ENCODE peak calls at places on chromosomes 2 and 18, in four cellular contexts. One of them, this sample, is unnamed.

GRCh38 chr18:80046431-80046830 is 12.2 kb downstream of the RBFA start:
- DNase-seq in spleen: no peak
- DNase-seq in MM.1S: no peak
- DNase-seq in brain microvascular endothelial cell: no peak
- DNase-seq in this sample: no peak

GRCh38 chr2:109216332-109216731 is 87.3 kb downstream of the SH3RF3 start:
- DNase-seq in MM.1S: no peak
- DNase-seq in spleen: no peak
- DNase-seq in brain microvascular endothelial cell: no peak
- DNase-seq in this sample: peak

GRCh38 chr2:80326214-80326613 is 21.7 kb upstream of the LRRTM1 start:
- DNase-seq in spleen: no peak
- DNase-seq in brain microvascular endothelial cell: no peak
- DNase-seq in MM.1S: peak
- DNase-seq in this sample: no peak

GRCh38 chr2:199798881-199799580 is 52.0 kb downstream of the FTCDNL1 start:
- DNase-seq in MM.1S: no peak
- DNase-seq in spleen: no peak
- DNase-seq in brain microvascular endothelial cell: no peak
- DNase-seq in this sample: no peak

GRCh38 chr18:23868341-23868740 is 146.2 kb upstream of the TTC39C start:
- DNase-seq in spleen: no peak
- DNase-seq in MM.1S: no peak
- DNase-seq in brain microvascular endothelial cell: no peak
- DNase-seq in this sample: no peak

GRCh38 chr2:198273670-198274069 is 469.3 kb downstream of the PLCL1 start:
- DNase-seq in brain microvascular endothelial cell: no peak
- DNase-seq in MM.1S: no peak
- DNase-seq in spleen: no peak
- DNase-seq in this sample: no peak

GRCh38 chr2:23944527-23944926 is 4.3 kb downstream of the UBXN2A start:
- DNase-seq in spleen: no peak
- DNase-seq in MM.1S: no peak
- DNase-seq in brain microvascular endothelial cell: no peak
- DNase-seq in this sample: no peak

GRCh38 chr2:168613510-168613909 is 157.4 kb downstream of the CERS6 start:
- DNase-seq in MM.1S: no peak
- DNase-seq in spleen: no peak
- DNase-seq in brain microvascular endothelial cell: no peak
- DNase-seq in this sample: no peak

GRCh38 chr2:216074794-216075193 is 6.8 kb downstream of the PECR start:
- DNase-seq in MM.1S: no peak
- DNase-seq in brain microvascular endothelial cell: no peak
- DNase-seq in spleen: no peak
- DNase-seq in this sample: no peak

GRCh38 chr2:100703744-100704143 is 116.2 kb upstream of the NPAS2 start:
- DNase-seq in brain microvascular endothelial cell: no peak
- DNase-seq in MM.1S: no peak
- DNase-seq in spleen: no peak
- DNase-seq in this sample: no peak

GRCh38 chr2:146457221-146457620 is 1387.6 kb upstream of the ACVR2A start:
- DNase-seq in brain microvascular endothelial cell: no peak
- DNase-seq in spleen: no peak
- DNase-seq in MM.1S: no peak
- DNase-seq in this sample: no peak

GRCh38 chr2:218125095-218125494 is 733 bp upstream of the CXCR2 start:
- DNase-seq in MM.1S: no peak
- DNase-seq in brain microvascular endothelial cell: no peak
- DNase-seq in spleen: no peak
- DNase-seq in this sample: peak

GRCh38 chr2:56183643-56184499 is at the start of gene CCDC85A:
- DNase-seq in brain microvascular endothelial cell: peak
- DNase-seq in spleen: peak
- DNase-seq in MM.1S: peak
- DNase-seq in this sample: peak

GRCh38 chr2:113966832-113967231 is 76.9 kb downstream of the ACTR3 start:
- DNase-seq in MM.1S: no peak
- DNase-seq in brain microvascular endothelial cell: peak
- DNase-seq in spleen: no peak
- DNase-seq in this sample: no peak

GRCh38 chr2:65046633-65047407 is 9.4 kb upstream of the CEP68 start:
- DNase-seq in MM.1S: no peak
- DNase-seq in brain microvascular endothelial cell: no peak
- DNase-seq in spleen: no peak
- DNase-seq in this sample: no peak

GRCh38 chr18:68152770-68153169 is 562.1 kb downstream of the TMX3 start:
- DNase-seq in spleen: no peak
- DNase-seq in MM.1S: no peak
- DNase-seq in brain microvascular endothelial cell: no peak
- DNase-seq in this sample: peak

GRCh38 chr18:8705941-8706544 is 687 bp downstream of the MTCL1 start:
- DNase-seq in spleen: peak
- DNase-seq in MM.1S: peak
- DNase-seq in brain microvascular endothelial cell: no peak
- DNase-seq in this sample: no peak

GRCh38 chr2:235546436-235546835 is 52.6 kb downstream of the AGAP1 start:
- DNase-seq in brain microvascular endothelial cell: no peak
- DNase-seq in spleen: peak
- DNase-seq in MM.1S: no peak
- DNase-seq in this sample: no peak

GRCh38 chr18:3305933-3306332 is 44.0 kb downstream of the MYL12B start:
- DNase-seq in MM.1S: no peak
- DNase-seq in brain microvascular endothelial cell: peak
- DNase-seq in spleen: no peak
- DNase-seq in this sample: no peak

GRCh38 chr18:9380571-9381390 is 46.2 kb downstream of the TWSG1 start:
- DNase-seq in MM.1S: no peak
- DNase-seq in brain microvascular endothelial cell: peak
- DNase-seq in spleen: no peak
- DNase-seq in this sample: no peak

GRCh38 chr18:14969507-14969906 is 221.5 kb downstream of the ANKRD30B start:
- DNase-seq in brain microvascular endothelial cell: no peak
- DNase-seq in MM.1S: no peak
- DNase-seq in spleen: no peak
- DNase-seq in this sample: no peak

GRCh38 chr2:59389240-59389639 is 1148.1 kb upstream of the FANCL start:
- DNase-seq in brain microvascular endothelial cell: peak
- DNase-seq in MM.1S: no peak
- DNase-seq in spleen: no peak
- DNase-seq in this sample: no peak

GRCh38 chr2:199471443-199472057 is 13.8 kb upstream of the SATB2 start:
- DNase-seq in brain microvascular endothelial cell: peak
- DNase-seq in spleen: peak
- DNase-seq in MM.1S: peak
- DNase-seq in this sample: peak

GRCh38 chr2:13006407-13006806 is 289.7 kb downstream of the TRIB2 start:
- DNase-seq in spleen: no peak
- DNase-seq in brain microvascular endothelial cell: no peak
- DNase-seq in MM.1S: no peak
- DNase-seq in this sample: no peak

GRCh38 chr2:163565192-163565591 is 170.6 kb downstream of the FIGN start:
- DNase-seq in brain microvascular endothelial cell: no peak
- DNase-seq in spleen: no peak
- DNase-seq in MM.1S: no peak
- DNase-seq in this sample: no peak

GRCh38 chr2:105139556-105140236 is 101.8 kb downstream of the MRPS9 start:
- DNase-seq in MM.1S: no peak
- DNase-seq in brain microvascular endothelial cell: no peak
- DNase-seq in spleen: no peak
- DNase-seq in this sample: no peak

GRCh38 chr2:112703684-112704083 is 17.1 kb upstream of the NT5DC4 start:
- DNase-seq in spleen: no peak
- DNase-seq in brain microvascular endothelial cell: no peak
- DNase-seq in MM.1S: no peak
- DNase-seq in this sample: no peak

GRCh38 chr2:112708968-112709367 is 11.9 kb upstream of the NT5DC4 start:
- DNase-seq in MM.1S: no peak
- DNase-seq in brain microvascular endothelial cell: no peak
- DNase-seq in spleen: no peak
- DNase-seq in this sample: no peak

GRCh38 chr2:112709703-112710102 is 11.1 kb upstream of the NT5DC4 start:
- DNase-seq in spleen: no peak
- DNase-seq in MM.1S: no peak
- DNase-seq in brain microvascular endothelial cell: no peak
- DNase-seq in this sample: no peak

GRCh38 chr2:112706170-112706664 is 14.6 kb upstream of the NT5DC4 start:
- DNase-seq in MM.1S: no peak
- DNase-seq in spleen: no peak
- DNase-seq in brain microvascular endothelial cell: peak
- DNase-seq in this sample: peak

GRCh38 chr2:112705576-112705975 is 15.2 kb upstream of the NT5DC4 start:
- DNase-seq in MM.1S: no peak
- DNase-seq in spleen: no peak
- DNase-seq in brain microvascular endothelial cell: peak
- DNase-seq in this sample: no peak
- H3K27ac ChIP-seq in MM.1S: no peak
- H3K27ac ChIP-seq in spleen: peak
- H3K27ac ChIP-seq in brain microvascular endothelial cell: no peak
- H3K27ac ChIP-seq in this sample: peak

GRCh38 chr2:239160226-239161143 is 240.3 kb downstream of the HDAC4 start:
- DNase-seq in MM.1S: no peak
- DNase-seq in brain microvascular endothelial cell: no peak
- DNase-seq in spleen: peak
- DNase-seq in this sample: no peak

GRCh38 chr2:239159476-239159911 is 241.3 kb downstream of the HDAC4 start:
- DNase-seq in MM.1S: no peak
- DNase-seq in brain microvascular endothelial cell: no peak
- DNase-seq in spleen: peak
- DNase-seq in this sample: no peak

GRCh38 chr2:239157269-239157668 is 243.6 kb downstream of the HDAC4 start:
- DNase-seq in brain microvascular endothelial cell: no peak
- DNase-seq in spleen: peak
- DNase-seq in MM.1S: no peak
- DNase-seq in this sample: no peak

GRCh38 chr2:239157766-239158165 is 243.1 kb downstream of the HDAC4 start:
- DNase-seq in spleen: peak
- DNase-seq in MM.1S: peak
- DNase-seq in brain microvascular endothelial cell: no peak
- DNase-seq in this sample: no peak

GRCh38 chr2:239158641-239159475 is 242.0 kb downstream of the HDAC4 start:
- DNase-seq in MM.1S: no peak
- DNase-seq in brain microvascular endothelial cell: no peak
- DNase-seq in spleen: peak
- DNase-seq in this sample: no peak
- TF ChIP-seq CTCF in MM.1S: no peak
- TF ChIP-seq CTCF in brain microvascular endothelial cell: no peak
- TF ChIP-seq CTCF in spleen: no peak
- TF ChIP-seq CTCF in this sample: no peak

GRCh38 chr2:37211939-37212338 is 15.6 kb downstream of the CEBPZOS start:
- DNase-seq in brain microvascular endothelial cell: no peak
- DNase-seq in MM.1S: no peak
- DNase-seq in spleen: no peak
- DNase-seq in this sample: no peak

GRCh38 chr2:37211212-37211611 is 14.9 kb downstream of the CEBPZOS start:
- DNase-seq in spleen: no peak
- DNase-seq in brain microvascular endothelial cell: peak
- DNase-seq in MM.1S: no peak
- DNase-seq in this sample: no peak

GRCh38 chr2:37219046-37219445 is 12.3 kb downstream of the CEBPZ start:
- DNase-seq in MM.1S: no peak
- DNase-seq in spleen: no peak
- DNase-seq in brain microvascular endothelial cell: no peak
- DNase-seq in this sample: no peak

DNA sequence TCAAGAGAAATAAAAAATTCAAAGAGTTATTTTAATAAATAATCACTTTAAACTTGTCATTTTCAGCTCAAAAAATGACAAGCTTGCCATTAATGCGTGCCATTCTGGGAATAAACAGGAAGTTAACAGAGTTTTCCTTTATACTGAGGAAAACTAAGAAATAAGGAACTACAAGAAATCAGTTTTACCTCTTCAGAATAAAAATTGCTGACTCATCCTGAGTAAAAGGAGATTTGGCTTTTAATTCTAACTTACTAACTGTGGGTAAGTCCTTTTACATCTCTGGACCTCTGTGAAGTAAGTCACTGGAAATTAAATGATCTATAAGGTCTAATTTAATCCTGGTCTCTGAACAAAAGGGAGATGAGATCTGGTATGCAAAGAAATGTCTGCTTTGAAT is 16.1 kb downstream of the CEBPZ start:
- DNase-seq in brain microvascular endothelial cell: no peak
- DNase-seq in spleen: no peak
- DNase-seq in MM.1S: no peak
- DNase-seq in this sample: no peak
- H3K27ac ChIP-seq in brain microvascular endothelial cell: no peak
- H3K27ac ChIP-seq in spleen: peak
- H3K27ac ChIP-seq in MM.1S: no peak
- H3K27ac ChIP-seq in this sample: no peak

DNA sequence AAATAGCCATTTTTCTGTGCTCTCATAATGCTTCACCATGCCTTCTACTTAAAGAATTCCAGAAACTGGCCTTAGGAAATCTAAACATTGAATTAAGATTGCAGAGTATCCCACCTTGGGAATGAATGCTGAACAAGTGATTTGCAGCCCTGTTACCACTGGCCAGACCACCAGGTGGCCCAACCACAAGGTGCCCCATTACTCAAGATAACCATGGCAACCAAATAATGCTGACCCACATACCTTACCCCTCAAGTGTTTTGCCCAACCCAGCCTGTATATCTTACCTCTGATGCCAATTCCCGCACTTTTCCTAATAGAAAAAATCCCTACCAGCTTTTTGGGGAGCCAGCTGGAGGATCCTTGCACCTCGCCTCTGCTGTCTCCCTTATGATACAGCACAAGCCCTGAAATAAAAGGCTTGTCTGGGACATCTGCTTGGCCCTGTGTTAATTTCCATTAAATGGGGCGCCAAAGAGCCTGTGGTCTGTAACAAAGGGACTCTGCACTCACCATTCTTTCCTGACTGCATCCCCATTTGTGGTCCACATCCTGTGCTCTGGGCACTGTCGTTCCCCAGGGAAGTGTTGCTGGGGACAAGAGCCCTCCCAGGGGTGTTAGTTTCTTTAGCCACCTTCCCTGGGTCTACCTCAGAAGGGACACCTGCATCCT is 17.3 kb upstream of the KCNF1 start:
- DNase-seq in MM.1S: no peak
- DNase-seq in spleen: no peak
- DNase-seq in brain microvascular endothelial cell: no peak
- DNase-seq in this sample: no peak
- TF ChIP-seq CTCF in MM.1S: no peak
- TF ChIP-seq CTCF in spleen: no peak
- TF ChIP-seq CTCF in brain microvascular endothelial cell: peak
- TF ChIP-seq CTCF in this sample: no peak

DNA sequence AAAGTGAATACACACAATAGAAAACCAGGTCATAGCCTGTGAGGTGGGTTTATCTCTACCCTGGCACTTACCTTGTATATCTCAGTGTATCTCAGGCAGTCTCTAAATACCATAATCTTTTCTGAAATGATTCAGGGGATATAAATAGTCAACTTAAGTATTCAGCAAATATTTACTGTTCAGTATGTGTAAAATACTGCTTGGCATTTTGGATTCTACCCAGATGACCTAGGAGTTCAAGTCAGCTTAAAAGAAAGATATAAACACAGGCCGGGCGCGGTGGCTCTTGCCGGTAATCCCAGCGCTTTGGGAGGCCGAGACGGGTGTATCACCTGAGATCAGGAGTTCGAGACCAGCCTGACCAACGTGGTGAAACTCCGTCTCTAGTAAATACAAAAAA is 23.8 kb downstream of the GRHL1 start:
- DNase-seq in spleen: no peak
- DNase-seq in brain microvascular endothelial cell: no peak
- DNase-seq in MM.1S: no peak
- DNase-seq in this sample: no peak
- H3K27ac ChIP-seq in spleen: no peak
- H3K27ac ChIP-seq in brain microvascular endothelial cell: no peak
- H3K27ac ChIP-seq in MM.1S: no peak
- H3K27ac ChIP-seq in this sample: no peak

This sample was measured in HL-60.